ENCODE peak calls at places on chromosomes 12 and 14, in five cellular contexts. V is NCI-H446, B is prostate gland, H is esophagus squamous epithelium, Z is NCI-H1417 treated with DMSO at 0.1 percent for 48 hours. Y is an unnamed sample.

GRCh38 chr12:6056406-6057211 is 67.9 kb downstream of the VWF start:
- DNase-seq in V (no peak), B (no peak), H (no peak), Z (no peak), Y (no peak)

GRCh38 chr12:64560395-64561301 is 49.6 kb upstream of the RASSF3 start:
- DNase-seq in V (no peak), B (no peak), H (no peak), Z (no peak), Y (no peak)

GRCh38 chr12:62865860-62866407 is 69.0 kb downstream of the PPM1H start:
- DNase-seq in V (no peak), B (no peak), H (no peak), Z (no peak), Y (no peak)

GRCh38 chr12:97936165-97936564 is 473.6 kb downstream of the RMST start:
- DNase-seq in V (no peak), B (no peak), H (no peak), Z (no peak), Y (no peak)

GRCh38 chr12:19759229-19759628 is 319.9 kb downstream of the AEBP2 start:
- DNase-seq in V (no peak), B (no peak), H (no peak), Z (no peak), Y (no peak)

GRCh38 chr12:49748306-49748705 is 6.9 kb downstream of the TMBIM6 start:
- DNase-seq in V (no peak), B (no peak), H (no peak), Z (no peak), Y (no peak)

GRCh38 chr12:111687255-111687654 is 1.4 kb downstream of the ACAD10 start:
- DNase-seq in V (no peak), B (no peak), H (no peak), Z (no peak), Y (no peak)

GRCh38 chr12:92144631-92145480 is 790 bp downstream of the BTG1 start:
- DNase-seq in V (peak), B (peak), H (no peak), Z (peak), Y (no peak)

GRCh38 chr12:12365931-12366431 is 9.1 kb downstream of the BORCS5 start:
- DNase-seq in V (no peak), B (no peak), H (no peak), Z (peak), Y (no peak)

GRCh38 chr12:12474471-12474928 is 88.2 kb downstream of the DUSP16 start:
- DNase-seq in V (no peak), B (no peak), H (no peak), Z (no peak), Y (no peak)

GRCh38 chr14:22561661-22562579 is 27.1 kb downstream of the DAD1 start:
- DNase-seq in V (no peak), B (no peak), H (no peak), Z (no peak), Y (no peak)

GRCh38 chr12:56243731-56244181 is 13.9 kb downstream of the SLC39A5 start:
- DNase-seq in V (no peak), B (no peak), H (no peak), Z (no peak), Y (no peak)

GRCh38 chr12:107404981-107405380 is 280.6 kb upstream of the PWP1 start:
- DNase-seq in V (no peak), B (no peak), H (no peak), Z (no peak), Y (peak)

GRCh38 chr12:82461851-82462250 is 103.5 kb downstream of the METTL25 start:
- DNase-seq in V (no peak), B (no peak), H (no peak), Z (no peak), Y (no peak)

GRCh38 chr14:72745991-72746980 is 147.6 kb downstream of the DPF3 start:
- DNase-seq in V (no peak), B (peak), H (no peak), Z (no peak), Y (no peak)

GRCh38 chr12:123441523-123442164 is 5.2 kb upstream of the RILPL2 start:
- DNase-seq in V (no peak), B (no peak), H (no peak), Z (no peak), Y (no peak)

GRCh38 chr12:123990512-123990911 is 17.5 kb downstream of the ZNF664 start:
- DNase-seq in V (no peak), B (no peak), H (no peak), Z (no peak), Y (no peak)

GRCh38 chr14:69693145-69693544 is 73.8 kb upstream of the SRSF5 start:
- DNase-seq in V (peak), B (no peak), H (no peak), Z (no peak), Y (no peak)

GRCh38 chr14:50088731-50089130 is 27.6 kb downstream of the VCPKMT start:
- DNase-seq in V (no peak), B (no peak), H (no peak), Z (no peak), Y (no peak)

GRCh38 chr12:53053223-53054111 is 3.6 kb downstream of the TNS2 start:
- DNase-seq in V (no peak), B (peak), H (no peak), Z (peak), Y (no peak)

GRCh38 chr14:50318031-50318626 is 6.0 kb downstream of the DMAC2L start:
- DNase-seq in V (no peak), B (no peak), H (no peak), Z (no peak), Y (peak)

GRCh38 chr12:69105101-69105613 is 134.2 kb upstream of the CPSF6 start:
- DNase-seq in V (no peak), B (no peak), H (no peak), Z (no peak), Y (peak)

GRCh38 chr14:104223810-104224515 is 85.6 kb downstream of the KIF26A start:
- DNase-seq in V (peak), B (no peak), H (no peak), Z (no peak), Y (no peak)

GRCh38 chr12:97538705-97539104 is 76.1 kb downstream of the RMST start:
- DNase-seq in V (no peak), B (no peak), H (no peak), Z (no peak), Y (no peak)

GRCh38 chr14:28382460-28383220 is 383.9 kb upstream of the FOXG1 start:
- DNase-seq in V (no peak), B (no peak), H (no peak), Z (no peak), Y (no peak)

GRCh38 chr12:89671469-89671868 is 37.2 kb downstream of the ATP2B1 start:
- DNase-seq in V (no peak), B (no peak), H (no peak), Z (no peak), Y (no peak)

GRCh38 chr12:716506-716905 is 35.9 kb upstream of the WNK1 start:
- DNase-seq in V (no peak), B (no peak), H (no peak), Z (no peak), Y (no peak)